ENCODE peak calls at places on chromosomes 16 and 17, in nine cellular contexts. H, P, O, M, B, I, R, Z and S are unnamed samples.

GRCh38 chr16:86222965-86223551 is 287.3 kb upstream of the FOXF1 start:
- DNase-seq in H (no peak), P (no peak), O (no peak), M (peak), B (no peak), I (peak), R (no peak), Z (no peak), S (no peak)

GRCh38 chr17:19457046-19457445 is 46.0 kb downstream of the RNF112 start:
- DNase-seq in H (no peak), P (no peak), O (no peak), M (no peak), B (no peak), I (no peak), R (no peak), Z (no peak), S (no peak)

GRCh38 chr16:56747486-56748045 is 17.6 kb downstream of the NUP93 start:
- DNase-seq in H (no peak), P (no peak), O (no peak), M (no peak), B (no peak), I (no peak), R (no peak), Z (no peak), S (no peak)

GRCh38 chr16:1871974-1872635 is at the start of gene MEIOB:
- DNase-seq in H (peak), P (peak), O (no peak), M (peak), B (no peak), I (no peak), R (peak), Z (peak), S (peak)

GRCh38 chr16:72819345-72819744 is 228.6 kb downstream of the ZFHX3 start:
- DNase-seq in H (no peak), P (no peak), O (no peak), M (peak), B (peak), I (peak), R (no peak), Z (no peak), S (no peak)

GRCh38 chr17:60355663-60356594 is 36.0 kb downstream of the USP32 start:
- DNase-seq in H (no peak), P (no peak), O (no peak), M (no peak), B (no peak), I (no peak), R (no peak), Z (no peak), S (no peak)

GRCh38 chr16:85222151-85222863 is 110.0 kb upstream of the CIBAR2 start:
- DNase-seq in H (no peak), P (no peak), O (no peak), M (no peak), B (no peak), I (no peak), R (no peak), Z (no peak), S (no peak)

GRCh38 chr16:11254913-11255736 is 879 bp downstream of the SOCS1 start:
- DNase-seq in H (peak), P (peak), O (peak), M (peak), B (no peak), I (peak), R (peak), Z (peak), S (no peak)

GRCh38 chr17:80424878-80425765 is 10.2 kb downstream of the ENDOV start:
- DNase-seq in H (no peak), P (no peak), O (no peak), M (no peak), B (no peak), I (no peak), R (no peak), Z (no peak), S (no peak)

GRCh38 chr16:67148221-67148620 is 2.6 kb downstream of the B3GNT9 start:
- DNase-seq in H (no peak), P (no peak), O (no peak), M (no peak), B (no peak), I (no peak), R (no peak), Z (no peak), S (no peak)

GRCh38 chr17:8552582-8553320 is 77.8 kb downstream of the MYH10 start:
- DNase-seq in H (no peak), P (no peak), O (no peak), M (no peak), B (no peak), I (peak), R (no peak), Z (no peak), S (no peak)

GRCh38 chr17:8125196-8125946 is 1.5 kb upstream of the HES7 start:
- DNase-seq in H (peak), P (peak), O (no peak), M (peak), B (peak), I (peak), R (peak), Z (peak), S (peak)

GRCh38 chr16:1791256-1791942 is 2.1 kb downstream of the IGFALS start:
- DNase-seq in H (no peak), P (no peak), O (peak), M (peak), B (no peak), I (no peak), R (no peak), Z (no peak), S (no peak)

GRCh38 chr16:55324491-55325447 is 766 bp downstream of the IRX6 start:
- DNase-seq in H (no peak), P (peak), O (no peak), M (peak), B (no peak), I (no peak), R (no peak), Z (no peak), S (no peak)

GRCh38 chr16:88070989-88071625 is 119.9 kb downstream of the BANP start:
- DNase-seq in H (no peak), P (no peak), O (peak), M (no peak), B (no peak), I (no peak), R (no peak), Z (no peak), S (no peak)

GRCh38 chr17:82212331-82213250 is at the start of gene CCDC57:
- DNase-seq in H (peak), P (peak), O (peak), M (peak), B (peak), I (peak), R (peak), Z (peak), S (no peak)

GRCh38 chr17:83179811-83180210 is 100.4 kb downstream of the METRNL start:
- DNase-seq in H (no peak), P (peak), O (peak), M (no peak), B (no peak), I (no peak), R (no peak), Z (no peak), S (no peak)

GRCh38 chr16:89052824-89053724 is 40.6 kb upstream of the ACSF3 start:
- DNase-seq in H (no peak), P (no peak), O (no peak), M (peak), B (no peak), I (no peak), R (no peak), Z (no peak), S (no peak)

GRCh38 chr17:17067277-17067676 is 25.0 kb downstream of the MPRIP start:
- DNase-seq in H (no peak), P (peak), O (no peak), M (no peak), B (peak), I (peak), R (no peak), Z (no peak), S (no peak)

GRCh38 chr17:4584125-4584834 is at the start of gene SMTNL2:
- DNase-seq in H (no peak), P (no peak), O (no peak), M (no peak), B (no peak), I (no peak), R (peak), Z (peak), S (no peak)

GRCh38 chr17:34723875-34724274 is 144.5 kb downstream of the TMEM132E start:
- DNase-seq in H (no peak), P (peak), O (no peak), M (no peak), B (no peak), I (no peak), R (no peak), Z (no peak), S (no peak)

GRCh38 chr17:7440113-7440822 is 956 bp downstream of the FGF11 start:
- DNase-seq in H (peak), P (peak), O (peak), M (peak), B (no peak), I (no peak), R (peak), Z (peak), S (no peak)

GRCh38 chr16:62977876-62978275 is 941.6 kb upstream of the CDH8 start:
- DNase-seq in H (no peak), P (no peak), O (no peak), M (no peak), B (no peak), I (no peak), R (no peak), Z (no peak), S (no peak)

GRCh38 chr17:7856840-7857723 is at the start of gene NAA38:
- DNase-seq in H (peak), P (peak), O (peak), M (peak), B (peak), I (peak), R (peak), Z (peak), S (peak)

GRCh38 chr16:13997933-13998332 is 73.2 kb upstream of the MRTFB start:
- DNase-seq in H (no peak), P (peak), O (no peak), M (no peak), B (peak), I (no peak), R (no peak), Z (no peak), S (no peak)

GRCh38 chr17:56262854-56263253 is 109.6 kb downstream of the ANKFN1 start:
- DNase-seq in H (no peak), P (no peak), O (no peak), M (no peak), B (no peak), I (no peak), R (no peak), Z (no peak), S (no peak)

GRCh38 chr16:66159987-66160386 is 206.5 kb upstream of the CDH5 start:
- DNase-seq in H (no peak), P (no peak), O (no peak), M (peak), B (no peak), I (peak), R (no peak), Z (no peak), S (no peak)

GRCh38 chr16:55697867-55698266 is 42.1 kb downstream of the SLC6A2 start:
- DNase-seq in H (no peak), P (no peak), O (no peak), M (no peak), B (no peak), I (no peak), R (no peak), Z (no peak), S (no peak)

GRCh38 chr16:9908613-9909012 is 273.6 kb downstream of the GRIN2A start:
- DNase-seq in H (no peak), P (no peak), O (no peak), M (peak), B (no peak), I (no peak), R (no peak), Z (no peak), S (no peak)

GRCh38 chr17:48002920-48003685 is 32.2 kb downstream of the CDK5RAP3 start:
- DNase-seq in H (no peak), P (no peak), O (no peak), M (peak), B (peak), I (peak), R (no peak), Z (no peak), S (no peak)

GRCh38 chr16:63978240-63978639 is 1143.6 kb downstream of the CDH11 start:
- DNase-seq in H (no peak), P (no peak), O (no peak), M (no peak), B (no peak), I (no peak), R (no peak), Z (no peak), S (no peak)

GRCh38 chr17:50541402-50541915 is 5.5 kb upstream of the SPATA20 start:
- DNase-seq in H (no peak), P (no peak), O (peak), M (no peak), B (no peak), I (no peak), R (no peak), Z (no peak), S (no peak)

GRCh38 chr17:77019955-77020379 is 120.8 kb upstream of the SEC14L1 start:
- DNase-seq in H (no peak), P (no peak), O (no peak), M (peak), B (no peak), I (peak), R (no peak), Z (no peak), S (no peak)

GRCh38 chr16:84751241-84751640 is 51.4 kb downstream of the USP10 start:
- DNase-seq in H (no peak), P (no peak), O (no peak), M (no peak), B (no peak), I (no peak), R (no peak), Z (no peak), S (no peak)

GRCh38 chr17:22570144-22570845 is 878.0 kb downstream of the KCNJ18 start:
- DNase-seq in H (no peak), P (no peak), O (no peak), M (peak), B (no peak), I (no peak), R (no peak), Z (no peak), S (no peak)

GRCh38 chr17:67474081-67474661 is 97.1 kb downstream of the PITPNC1 start:
- DNase-seq in H (no peak), P (peak), O (no peak), M (peak), B (no peak), I (no peak), R (no peak), Z (no peak), S (no peak)

GRCh38 chr17:44807817-44808155 is 22.3 kb downstream of the GJC1 start:
- DNase-seq in H (no peak), P (no peak), O (no peak), M (no peak), B (no peak), I (no peak), R (no peak), Z (no peak), S (no peak)

GRCh38 chr17:80177986-80178590 is 8.3 kb downstream of the CARD14 start:
- DNase-seq in H (no peak), P (no peak), O (no peak), M (no peak), B (no peak), I (peak), R (no peak), Z (no peak), S (no peak)